ENCODE peak calls at places on chromosomes 3 and 15, in nine cellular contexts. X is A549, H is testis, O is heart left ventricle, A is HCT116, J is sigmoid colon, W is IMR-90, Q is adrenal gland, N is stomach. R is an unnamed sample.

GRCh38 chr3:167187211-167187610 is 192.9 kb downstream of the ZBBX start:
- DNase-seq in A (no peak), Q (no peak), O (no peak), X (no peak), N (no peak), W (no peak), H (no peak), J (no peak), R (no peak)

GRCh38 chr3:159865042-159865579 is 123.5 kb upstream of the IL12A start:
- DNase-seq in W (peak), H (no peak), O (no peak), N (no peak), J (no peak), X (peak), A (no peak), Q (no peak), R (no peak)

GRCh38 chr15:92580521-92580920 is 75.1 kb downstream of the FAM174B start:
- DNase-seq in Q (no peak), A (no peak), J (peak), H (no peak), W (no peak), O (no peak), X (no peak), N (no peak), R (no peak)

GRCh38 chr3:102225407-102226132 is 209.2 kb upstream of the ZPLD1 start:
- DNase-seq in N (no peak), Q (peak), X (peak), W (peak), J (no peak), A (peak), O (no peak), H (no peak), R (peak)

GRCh38 chr3:31252216-31253185 is 280.2 kb upstream of the STT3B start:
- DNase-seq in W (no peak), H (no peak), A (no peak), N (no peak), O (no peak), Q (no peak), J (no peak), X (no peak), R (no peak)

GRCh38 chr15:42811435-42811834 is 74.5 kb upstream of the CDAN1 start:
- DNase-seq in W (no peak), N (no peak), J (no peak), Q (no peak), X (no peak), O (no peak), A (no peak), H (no peak), R (no peak)

GRCh38 chr15:38071211-38071972 is 137.0 kb downstream of the TMCO5A start:
- DNase-seq in X (no peak), N (peak), H (no peak), W (no peak), J (no peak), Q (no peak), O (no peak), A (no peak), R (no peak)

GRCh38 chr3:149581248-149581647 is 76.6 kb downstream of the WWTR1 start:
- DNase-seq in N (no peak), W (no peak), O (no peak), X (no peak), A (no peak), J (no peak), H (no peak), Q (no peak), R (no peak)

GRCh38 chr3:99950921-99951320 is 133.3 kb downstream of the CMSS1 start:
- DNase-seq in O (no peak), H (no peak), Q (no peak), N (no peak), A (no peak), X (no peak), J (no peak), W (no peak), R (no peak)

GRCh38 chr3:197961582-197961945 is 1.5 kb downstream of the LMLN start:
- DNase-seq in W (no peak), Q (no peak), J (no peak), H (no peak), N (no peak), X (no peak), O (no peak), A (no peak), R (no peak)

GRCh38 chr15:38611228-38611627 is 46.6 kb upstream of the RASGRP1 start:
- DNase-seq in W (no peak), Q (no peak), X (no peak), O (no peak), A (no peak), N (no peak), H (no peak), J (no peak), R (no peak)

GRCh38 chr3:177451277-177451880 is 254.1 kb upstream of the TBL1XR1 start:
- DNase-seq in X (no peak), Q (no peak), A (no peak), W (no peak), N (no peak), H (no peak), O (no peak), J (no peak), R (no peak)

GRCh38 chr3:40309925-40310635 is 573 bp downstream of the EIF1B start:
- DNase-seq in J (peak), A (no peak), X (peak), O (peak), W (peak), Q (peak), N (peak), H (peak), R (peak)

GRCh38 chr3:60931452-60931851 is 319.8 kb downstream of the FHIT start:
- DNase-seq in A (no peak), W (no peak), N (no peak), Q (no peak), J (no peak), O (no peak), X (no peak), H (no peak), R (no peak)

DNA sequence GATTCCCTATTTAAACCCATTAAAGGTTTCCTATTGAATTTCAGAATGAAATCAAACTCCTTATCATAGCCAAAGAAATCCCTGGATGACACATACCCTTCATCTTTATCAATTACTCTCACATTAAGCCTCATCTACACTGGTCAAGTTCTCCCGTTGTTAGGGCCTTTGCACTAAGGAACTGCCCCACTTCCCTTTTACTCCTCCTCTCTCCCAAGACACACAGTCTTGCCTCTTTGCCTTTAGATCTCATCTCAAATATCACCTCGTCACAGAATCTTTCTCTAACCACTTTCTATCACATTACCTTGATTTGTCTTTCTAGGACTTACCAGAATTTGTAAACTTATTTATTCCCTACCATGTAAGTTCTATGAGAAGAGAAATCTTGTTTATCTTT is 117.6 kb downstream of the TMCC1 start:
- DNase-seq in Q (no peak), H (no peak), N (no peak), J (no peak), X (no peak), A (no peak), W (no peak), O (no peak), R (no peak)
- TF ChIP-seq POLR2A in Q (no peak), H (no peak), N (no peak), J (no peak), X (no peak), A (no peak), W (no peak), O (no peak), R (no peak)

DNA sequence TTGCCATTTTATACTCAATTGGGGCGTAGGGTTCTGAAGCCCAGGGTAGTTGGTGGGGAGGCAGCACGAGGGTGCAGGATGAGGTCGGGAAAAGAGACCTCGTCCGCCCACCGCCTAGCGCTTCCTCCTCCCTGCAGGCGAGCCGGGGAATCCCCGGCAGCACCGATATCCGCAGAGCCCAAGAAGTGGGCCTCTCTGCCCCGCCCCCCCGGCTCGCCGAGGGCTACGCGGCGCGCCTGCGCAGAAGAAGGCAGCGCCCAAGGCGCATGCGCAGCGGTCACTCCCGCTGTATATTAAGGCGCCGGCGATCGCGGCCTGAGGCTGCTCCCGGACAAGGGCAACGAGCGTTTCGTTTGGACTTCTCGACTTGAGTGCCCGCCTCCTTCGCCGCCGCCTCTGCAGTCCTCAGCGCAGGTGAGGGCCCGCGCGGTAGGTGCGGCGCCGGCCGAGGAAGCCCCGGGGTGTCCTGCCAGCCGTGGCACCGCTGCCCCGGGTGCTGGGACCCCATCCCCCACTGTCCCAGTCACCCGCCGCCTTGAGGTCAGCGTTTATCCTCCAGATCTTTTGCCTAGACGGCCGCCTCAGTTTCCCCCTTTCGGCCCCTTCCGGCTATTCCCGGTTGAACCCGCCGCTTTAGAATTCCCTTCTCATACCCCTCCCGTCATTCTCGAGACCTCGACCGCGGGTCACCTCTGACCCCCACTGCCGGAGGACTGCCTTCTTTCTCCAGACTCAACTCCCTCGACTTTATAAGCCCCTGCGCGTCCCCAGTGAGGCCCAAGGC is at the start of gene ALAS1:
- DNase-seq in O (peak), H (peak), A (peak), J (peak), Q (peak), N (peak), X (peak), W (peak), R (peak)
- TF ChIP-seq POLR2A in O (peak), H (peak), A (peak), J (peak), Q (peak), N (no peak), X (peak), W (peak), R (peak)

GRCh38 chr3:27632431-27633223 is 89.5 kb downstream of the EOMES start:
- DNase-seq in H (peak), N (peak), X (peak), W (peak), A (no peak), Q (peak), O (peak), J (peak), R (peak)
- TF ChIP-seq POLR2A in H (no peak), N (no peak), X (peak), W (no peak), A (no peak), Q (no peak), O (no peak), J (no peak), R (no peak)

GRCh38 chr3:56683122-56683817 is at the start of gene TASOR:
- DNase-seq in O (peak), J (peak), A (no peak), H (peak), X (peak), W (peak), N (peak), Q (peak), R (peak)
- TF ChIP-seq POLR2A in O (peak), J (peak), A (no peak), H (peak), X (peak), W (no peak), N (no peak), Q (peak), R (peak)

DNA sequence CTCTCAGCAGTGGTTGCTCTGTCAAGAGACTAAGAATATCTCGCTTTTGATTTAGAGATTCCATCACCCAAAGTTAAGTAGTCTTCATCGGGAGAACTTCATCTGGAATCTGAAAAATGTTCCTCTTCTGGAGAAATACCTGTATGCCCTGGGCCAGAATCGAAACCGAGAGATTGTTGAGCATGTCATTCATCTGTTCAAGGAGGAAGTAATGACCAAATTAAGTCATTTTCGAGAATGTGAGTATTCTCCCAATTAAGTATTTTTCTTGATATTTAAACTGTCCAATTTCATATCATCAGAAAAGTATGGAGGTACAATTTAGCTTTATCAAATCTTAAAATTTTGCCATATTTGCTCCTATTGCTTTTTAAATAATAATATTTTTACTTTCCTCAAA is 12.9 kb upstream of the PSMA4 start:
- DNase-seq in Q (no peak), H (no peak), A (no peak), W (no peak), J (no peak), X (no peak), O (no peak), N (no peak), R (no peak)
- TF ChIP-seq POLR2A in Q (no peak), H (no peak), A (no peak), W (no peak), J (no peak), X (no peak), O (no peak), N (no peak), R (no peak)